ENCODE peak calls at places on chromosomes 7 and 10, in six cellular contexts. One of them, this sample, is unnamed.

GRCh38 chr7:47336178-47337020 is 245.5 kb downstream of the TNS3 start:
- DNase-seq in IMR-90: peak; percentile 81
- DNase-seq in HCT116: no peak
- DNase-seq in sigmoid colon: peak; percentile 75
- DNase-seq in adrenal gland: no peak
- DNase-seq in esophagus squamous epithelium: no peak
- DNase-seq in this sample: peak; percentile 47

GRCh38 chr7:30709549-30709948 is 27.3 kb upstream of the CRHR2 start:
- DNase-seq in IMR-90: no peak
- DNase-seq in HCT116: no peak
- DNase-seq in sigmoid colon: no peak
- DNase-seq in adrenal gland: no peak
- DNase-seq in esophagus squamous epithelium: no peak
- DNase-seq in this sample: no peak

GRCh38 chr7:158267737-158268435 is 319.7 kb downstream of the PTPRN2 start:
- DNase-seq in IMR-90: no peak
- DNase-seq in HCT116: no peak
- DNase-seq in sigmoid colon: peak; percentile 36
- DNase-seq in adrenal gland: no peak
- DNase-seq in esophagus squamous epithelium: no peak
- DNase-seq in this sample: no peak

GRCh38 chr10:35612385-35613106 is 7.4 kb downstream of the GJD4 start:
- DNase-seq in IMR-90: no peak
- DNase-seq in HCT116: no peak
- DNase-seq in sigmoid colon: no peak
- DNase-seq in adrenal gland: no peak
- DNase-seq in esophagus squamous epithelium: no peak
- DNase-seq in this sample: no peak

GRCh38 chr10:28906934-28907333 is 229.6 kb downstream of the BAMBI start:
- DNase-seq in IMR-90: peak; percentile 75
- DNase-seq in HCT116: no peak
- DNase-seq in sigmoid colon: no peak
- DNase-seq in adrenal gland: no peak
- DNase-seq in esophagus squamous epithelium: no peak
- DNase-seq in this sample: no peak

GRCh38 chr7:157318015-157318706 is 18.6 kb upstream of the DNAJB6 start:
- DNase-seq in IMR-90: peak; percentile 71
- DNase-seq in HCT116: no peak
- DNase-seq in sigmoid colon: no peak
- DNase-seq in adrenal gland: peak; percentile 42
- DNase-seq in esophagus squamous epithelium: no peak
- DNase-seq in this sample: no peak

GRCh38 chr10:100327701-100328009 is 2.4 kb downstream of the PKD2L1 start:
- DNase-seq in IMR-90: no peak
- DNase-seq in HCT116: no peak
- DNase-seq in sigmoid colon: no peak
- DNase-seq in adrenal gland: no peak
- DNase-seq in esophagus squamous epithelium: no peak
- DNase-seq in this sample: no peak

GRCh38 chr10:86752311-86752710 is 4.1 kb upstream of the BMPR1A start:
- DNase-seq in IMR-90: no peak
- DNase-seq in HCT116: no peak
- DNase-seq in sigmoid colon: no peak
- DNase-seq in adrenal gland: no peak
- DNase-seq in esophagus squamous epithelium: no peak
- DNase-seq in this sample: no peak

GRCh38 chr7:155450828-155451521 is 7.0 kb upstream of the EN2 start:
- DNase-seq in IMR-90: no peak
- DNase-seq in HCT116: no peak
- DNase-seq in sigmoid colon: no peak
- DNase-seq in adrenal gland: no peak
- DNase-seq in esophagus squamous epithelium: no peak
- DNase-seq in this sample: no peak

GRCh38 chr7:4138866-4139265 is 543.2 kb upstream of the FOXK1 start:
- DNase-seq in IMR-90: no peak
- DNase-seq in HCT116: no peak
- DNase-seq in sigmoid colon: peak; percentile 50
- DNase-seq in adrenal gland: no peak
- DNase-seq in esophagus squamous epithelium: no peak
- DNase-seq in this sample: no peak

GRCh38 chr7:2248984-2249694 is 7.1 kb downstream of the NUDT1 start:
- DNase-seq in IMR-90: peak; percentile 97
- DNase-seq in HCT116: no peak
- DNase-seq in sigmoid colon: no peak
- DNase-seq in adrenal gland: peak; percentile 55
- DNase-seq in esophagus squamous epithelium: no peak
- DNase-seq in this sample: peak; percentile 100

GRCh38 chr10:73537288-73537687 is 41.5 kb upstream of the PPP3CB start:
- DNase-seq in IMR-90: no peak
- DNase-seq in HCT116: no peak
- DNase-seq in sigmoid colon: no peak
- DNase-seq in adrenal gland: no peak
- DNase-seq in esophagus squamous epithelium: no peak
- DNase-seq in this sample: no peak

GRCh38 chr10:34526186-34526585 is 288.9 kb downstream of the PARD3 start:
- DNase-seq in IMR-90: peak; percentile 37
- DNase-seq in HCT116: no peak
- DNase-seq in sigmoid colon: no peak
- DNase-seq in adrenal gland: no peak
- DNase-seq in esophagus squamous epithelium: no peak
- DNase-seq in this sample: no peak

GRCh38 chr7:522071-522937 is 2.7 kb upstream of the PDGFA start:
- DNase-seq in IMR-90: peak; percentile 32
- DNase-seq in HCT116: no peak
- DNase-seq in sigmoid colon: no peak
- DNase-seq in adrenal gland: peak; percentile 55
- DNase-seq in esophagus squamous epithelium: no peak
- DNase-seq in this sample: no peak

GRCh38 chr10:103145860-103146466 is 47.1 kb downstream of the NT5C2 start:
- DNase-seq in IMR-90: peak; percentile 92
- DNase-seq in HCT116: peak; percentile 51
- DNase-seq in sigmoid colon: peak; percentile 88
- DNase-seq in adrenal gland: peak; percentile 94
- DNase-seq in esophagus squamous epithelium: no peak
- DNase-seq in this sample: peak; percentile 8

GRCh38 chr10:124956764-124957163 is 14.8 kb downstream of the ZRANB1 start:
- DNase-seq in IMR-90: no peak
- DNase-seq in HCT116: no peak
- DNase-seq in sigmoid colon: no peak
- DNase-seq in adrenal gland: no peak
- DNase-seq in esophagus squamous epithelium: no peak
- DNase-seq in this sample: no peak

GRCh38 chr7:119228482-119228881 is 1004.0 kb downstream of the ANKRD7 start:
- DNase-seq in IMR-90: no peak
- DNase-seq in HCT116: no peak
- DNase-seq in sigmoid colon: no peak
- DNase-seq in adrenal gland: no peak
- DNase-seq in esophagus squamous epithelium: no peak
- DNase-seq in this sample: no peak

GRCh38 chr7:35846816-35847412 is 46.1 kb downstream of the SEPTIN7 start:
- DNase-seq in IMR-90: no peak
- DNase-seq in HCT116: no peak
- DNase-seq in sigmoid colon: no peak
- DNase-seq in adrenal gland: no peak
- DNase-seq in esophagus squamous epithelium: no peak
- DNase-seq in this sample: no peak

GRCh38 chr10:20466731-20467130 is 430.4 kb downstream of the NEBL start:
- DNase-seq in IMR-90: peak; percentile 2
- DNase-seq in HCT116: no peak
- DNase-seq in sigmoid colon: no peak
- DNase-seq in adrenal gland: no peak
- DNase-seq in esophagus squamous epithelium: no peak
- DNase-seq in this sample: peak; percentile 23

GRCh38 chr10:28480566-28480965 is 52.4 kb upstream of the WAC start:
- DNase-seq in IMR-90: no peak
- DNase-seq in HCT116: no peak
- DNase-seq in sigmoid colon: no peak
- DNase-seq in adrenal gland: no peak
- DNase-seq in esophagus squamous epithelium: no peak
- DNase-seq in this sample: no peak

GRCh38 chr7:38704751-38705150 is 73.6 kb upstream of the AMPH start:
- DNase-seq in IMR-90: no peak
- DNase-seq in HCT116: no peak
- DNase-seq in sigmoid colon: no peak
- DNase-seq in adrenal gland: no peak
- DNase-seq in esophagus squamous epithelium: no peak
- DNase-seq in this sample: no peak

GRCh38 chr7:82050792-82051191 is 280.9 kb upstream of the HGF start:
- DNase-seq in IMR-90: peak; percentile 87
- DNase-seq in HCT116: no peak
- DNase-seq in sigmoid colon: no peak
- DNase-seq in adrenal gland: no peak
- DNase-seq in esophagus squamous epithelium: no peak
- DNase-seq in this sample: no peak

GRCh38 chr10:129646921-129647320 is 179.9 kb downstream of the MGMT start:
- DNase-seq in IMR-90: no peak
- DNase-seq in HCT116: no peak
- DNase-seq in sigmoid colon: no peak
- DNase-seq in adrenal gland: no peak
- DNase-seq in esophagus squamous epithelium: no peak
- DNase-seq in this sample: no peak

GRCh38 chr7:50304158-50304910 is at the start of gene IKZF1:
- DNase-seq in IMR-90: no peak
- DNase-seq in HCT116: no peak
- DNase-seq in sigmoid colon: peak; percentile 78
- DNase-seq in adrenal gland: peak; percentile 53
- DNase-seq in esophagus squamous epithelium: no peak
- DNase-seq in this sample: no peak

GRCh38 chr10:10892290-10892875 is 125.3 kb upstream of the CELF2 start:
- DNase-seq in IMR-90: no peak
- DNase-seq in HCT116: no peak
- DNase-seq in sigmoid colon: no peak
- DNase-seq in adrenal gland: no peak
- DNase-seq in esophagus squamous epithelium: no peak
- DNase-seq in this sample: no peak

GRCh38 chr10:77911535-77912123 is 14.9 kb downstream of the DLG5 start:
- DNase-seq in IMR-90: peak; percentile 47
- DNase-seq in HCT116: no peak
- DNase-seq in sigmoid colon: no peak
- DNase-seq in adrenal gland: peak; percentile 91
- DNase-seq in esophagus squamous epithelium: no peak
- DNase-seq in this sample: peak; percentile 84

GRCh38 chr10:21398549-21399345 is 126.7 kb downstream of the SKIDA1 start:
- DNase-seq in IMR-90: peak; percentile 70
- DNase-seq in HCT116: no peak
- DNase-seq in sigmoid colon: no peak
- DNase-seq in adrenal gland: no peak
- DNase-seq in esophagus squamous epithelium: no peak
- DNase-seq in this sample: no peak

GRCh38 chr7:79778786-79779382 is 325.4 kb upstream of the MAGI2 start:
- DNase-seq in IMR-90: peak; percentile 94
- DNase-seq in HCT116: no peak
- DNase-seq in sigmoid colon: no peak
- DNase-seq in adrenal gland: no peak
- DNase-seq in esophagus squamous epithelium: no peak
- DNase-seq in this sample: no peak

GRCh38 chr7:101779267-101779666 is 38.2 kb upstream of the CUX1 start:
- DNase-seq in IMR-90: no peak
- DNase-seq in HCT116: no peak
- DNase-seq in sigmoid colon: no peak
- DNase-seq in adrenal gland: no peak
- DNase-seq in esophagus squamous epithelium: no peak
- DNase-seq in this sample: no peak

GRCh38 chr7:134375206-134375605 is 58.5 kb upstream of the SLC35B4 start:
- DNase-seq in IMR-90: no peak
- DNase-seq in HCT116: no peak
- DNase-seq in sigmoid colon: no peak
- DNase-seq in adrenal gland: no peak
- DNase-seq in esophagus squamous epithelium: no peak
- DNase-seq in this sample: no peak

GRCh38 chr7:50653997-50654425 is 88.8 kb upstream of the DDC start:
- DNase-seq in IMR-90: peak; percentile 20
- DNase-seq in HCT116: no peak
- DNase-seq in sigmoid colon: peak; percentile 95
- DNase-seq in adrenal gland: peak; percentile 48
- DNase-seq in esophagus squamous epithelium: no peak
- DNase-seq in this sample: no peak

GRCh38 chr7:5612695-5613094 is 168.8 kb downstream of the RNF216 start:
- DNase-seq in IMR-90: no peak
- DNase-seq in HCT116: no peak
- DNase-seq in sigmoid colon: no peak
- DNase-seq in adrenal gland: no peak
- DNase-seq in esophagus squamous epithelium: no peak
- DNase-seq in this sample: no peak
- TF ChIP-seq POLR2A in IMR-90: no peak
- TF ChIP-seq POLR2A in HCT116: no peak
- TF ChIP-seq POLR2A in sigmoid colon: no peak
- TF ChIP-seq POLR2A in adrenal gland: no peak
- TF ChIP-seq POLR2A in esophagus squamous epithelium: no peak
- TF ChIP-seq POLR2A in this sample: no peak

DNA sequence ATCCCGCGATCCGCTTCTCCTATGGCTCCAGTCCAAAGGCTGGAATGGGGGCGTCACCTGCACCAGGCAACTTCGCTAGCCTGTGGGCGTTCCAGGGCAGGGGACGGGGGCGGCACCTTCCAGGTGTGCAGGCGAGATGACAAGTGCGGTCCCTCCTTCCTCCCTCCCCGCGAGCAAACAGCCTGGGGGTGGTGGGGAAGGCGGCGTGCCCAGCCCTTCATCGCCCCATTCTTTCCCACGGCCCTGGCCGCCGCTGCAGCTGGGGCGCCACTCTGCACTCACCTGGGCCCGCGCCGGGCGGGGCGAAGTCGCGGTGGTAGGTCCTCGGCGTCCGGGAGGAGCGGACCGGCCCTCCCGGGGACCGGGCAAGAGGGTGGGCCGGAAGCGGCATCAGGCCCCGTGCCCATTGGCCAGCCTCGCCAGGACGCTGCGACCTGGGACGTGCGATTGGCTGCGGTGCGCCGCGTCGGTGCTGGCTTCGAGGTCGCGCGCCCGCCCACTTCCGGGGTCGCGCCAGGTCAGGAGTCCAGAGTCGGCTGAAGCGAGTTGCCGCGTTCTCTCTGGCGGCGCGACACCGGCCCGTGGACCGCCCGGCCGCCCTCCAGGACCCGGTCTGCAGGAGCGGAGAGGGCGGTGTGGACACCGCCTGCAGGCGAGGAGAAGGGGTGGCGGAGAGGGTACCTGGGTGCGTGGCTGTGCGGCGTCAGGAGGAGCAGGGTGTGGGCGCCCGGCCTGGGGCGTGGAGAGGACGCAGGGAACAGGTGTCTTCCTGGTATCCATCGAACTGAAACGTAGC is at the start of gene TECPR1:
- DNase-seq in IMR-90: peak; percentile 86
- DNase-seq in HCT116: peak; percentile 84
- DNase-seq in sigmoid colon: peak; percentile 97
- DNase-seq in adrenal gland: peak; percentile 97
- DNase-seq in esophagus squamous epithelium: peak; percentile 76
- DNase-seq in this sample: peak; percentile 99
- TF ChIP-seq POLR2A in IMR-90: no peak
- TF ChIP-seq POLR2A in HCT116: peak; percentile 20
- TF ChIP-seq POLR2A in sigmoid colon: no peak
- TF ChIP-seq POLR2A in adrenal gland: peak; percentile 46
- TF ChIP-seq POLR2A in esophagus squamous epithelium: peak; percentile 65
- TF ChIP-seq POLR2A in this sample: peak; percentile 71

GRCh38 chr10:3777876-3778707 is 6.9 kb downstream of the KLF6 start:
- DNase-seq in IMR-90: peak; percentile 16
- DNase-seq in HCT116: no peak
- DNase-seq in sigmoid colon: no peak
- DNase-seq in adrenal gland: no peak
- DNase-seq in esophagus squamous epithelium: no peak
- DNase-seq in this sample: no peak
- TF ChIP-seq POLR2A in IMR-90: no peak
- TF ChIP-seq POLR2A in HCT116: no peak
- TF ChIP-seq POLR2A in sigmoid colon: no peak
- TF ChIP-seq POLR2A in adrenal gland: no peak
- TF ChIP-seq POLR2A in esophagus squamous epithelium: no peak
- TF ChIP-seq POLR2A in this sample: no peak

GRCh38 chr10:75234683-75235374 is 928 bp downstream of the COMTD1 start:
- DNase-seq in IMR-90: no peak
- DNase-seq in HCT116: no peak
- DNase-seq in sigmoid colon: peak; percentile 70
- DNase-seq in adrenal gland: peak; percentile 65
- DNase-seq in esophagus squamous epithelium: no peak
- DNase-seq in this sample: no peak
- TF ChIP-seq POLR2A in IMR-90: no peak
- TF ChIP-seq POLR2A in HCT116: no peak
- TF ChIP-seq POLR2A in sigmoid colon: no peak
- TF ChIP-seq POLR2A in adrenal gland: no peak
- TF ChIP-seq POLR2A in esophagus squamous epithelium: no peak
- TF ChIP-seq POLR2A in this sample: no peak

This sample was measured in H54.